ENCODE peak calls at places on chromosomes 6 and 20, in nine cellular contexts. X is stomach, I is GM12892, L is breast epithelium, P is endothelial cell of umbilical vein, V is upper lobe of left lung, H is HCT116, Z is HepG2, D is transverse colon. S is an unnamed sample.

GRCh38 chr6:11459002-11459658 is 78.4 kb upstream of the TMEM170B start:
- DNase-seq in X (no peak), I (no peak), L (no peak), P (no peak), V (no peak), H (no peak), Z (no peak), D (no peak), S (no peak)

GRCh38 chr6:104784884-104785283 is 74.8 kb downstream of the HACE1 start:
- DNase-seq in X (no peak), I (no peak), L (no peak), P (peak), V (no peak), H (no peak), Z (no peak), D (no peak), S (no peak)

GRCh38 chr6:55794136-55794812 is 81.1 kb downstream of the BMP5 start:
- DNase-seq in X (no peak), I (no peak), L (no peak), P (peak), V (no peak), H (no peak), Z (no peak), D (no peak), S (no peak)

GRCh38 chr6:127520061-127520460 is 926 bp upstream of the MTCL3 start:
- DNase-seq in X (no peak), I (no peak), L (no peak), P (no peak), V (no peak), H (no peak), Z (no peak), D (no peak), S (no peak)

GRCh38 chr20:51175724-51176123 is 152.8 kb upstream of the KCNG1 start:
- DNase-seq in X (no peak), I (no peak), L (no peak), P (no peak), V (no peak), H (no peak), Z (no peak), D (no peak), S (no peak)

GRCh38 chr6:46138281-46138680 is 8.5 kb downstream of the ENPP4 start:
- DNase-seq in X (no peak), I (no peak), L (no peak), P (no peak), V (no peak), H (no peak), Z (no peak), D (no peak), S (no peak)

GRCh38 chr6:129312865-129313264 is 397.1 kb downstream of the ARHGAP18 start:
- DNase-seq in X (no peak), I (no peak), L (no peak), P (no peak), V (no peak), H (peak), Z (no peak), D (no peak), S (no peak)

GRCh38 chr6:46491201-46491788 is at the start of gene RCAN2:
- DNase-seq in X (peak), I (peak), L (peak), P (peak), V (peak), H (peak), Z (peak), D (peak), S (peak)

GRCh38 chr6:73394577-73395354 is at the start of gene DDX43:
- DNase-seq in X (no peak), I (no peak), L (peak), P (peak), V (peak), H (no peak), Z (no peak), D (peak), S (peak)

GRCh38 chr6:17418281-17419188 is 25.1 kb downstream of the CAP2 start:
- DNase-seq in X (no peak), I (no peak), L (no peak), P (no peak), V (no peak), H (no peak), Z (no peak), D (no peak), S (no peak)

GRCh38 chr20:54148947-54149764 is 24.6 kb downstream of the CYP24A1 start:
- DNase-seq in X (no peak), I (no peak), L (no peak), P (no peak), V (no peak), H (peak), Z (peak), D (peak), S (no peak)

GRCh38 chr6:77326029-77326428 is 137.3 kb downstream of the HTR1B start:
- DNase-seq in X (no peak), I (no peak), L (no peak), P (no peak), V (no peak), H (no peak), Z (no peak), D (no peak), S (no peak)

GRCh38 chr20:62796699-62797491 is 622 bp downstream of the MRGBP start:
- DNase-seq in X (no peak), I (no peak), L (no peak), P (no peak), V (peak), H (no peak), Z (no peak), D (no peak), S (no peak)

GRCh38 chr20:10502098-10502526 is 67.0 kb downstream of the SLX4IP start:
- DNase-seq in X (no peak), I (no peak), L (no peak), P (no peak), V (no peak), H (no peak), Z (no peak), D (no peak), S (no peak)

GRCh38 chr6:144055121-144055931 is 40.0 kb downstream of the SF3B5 start:
- DNase-seq in X (no peak), I (no peak), L (no peak), P (no peak), V (no peak), H (no peak), Z (no peak), D (no peak), S (no peak)

GRCh38 chr6:19837511-19838441 is 606 bp downstream of the ID4 start:
- DNase-seq in X (peak), I (no peak), L (peak), P (peak), V (peak), H (no peak), Z (peak), D (peak), S (no peak)

GRCh38 chr6:40997256-40997957 is 41.6 kb downstream of the UNC5CL start:
- DNase-seq in X (peak), I (no peak), L (no peak), P (peak), V (no peak), H (peak), Z (peak), D (peak), S (no peak)

DNA sequence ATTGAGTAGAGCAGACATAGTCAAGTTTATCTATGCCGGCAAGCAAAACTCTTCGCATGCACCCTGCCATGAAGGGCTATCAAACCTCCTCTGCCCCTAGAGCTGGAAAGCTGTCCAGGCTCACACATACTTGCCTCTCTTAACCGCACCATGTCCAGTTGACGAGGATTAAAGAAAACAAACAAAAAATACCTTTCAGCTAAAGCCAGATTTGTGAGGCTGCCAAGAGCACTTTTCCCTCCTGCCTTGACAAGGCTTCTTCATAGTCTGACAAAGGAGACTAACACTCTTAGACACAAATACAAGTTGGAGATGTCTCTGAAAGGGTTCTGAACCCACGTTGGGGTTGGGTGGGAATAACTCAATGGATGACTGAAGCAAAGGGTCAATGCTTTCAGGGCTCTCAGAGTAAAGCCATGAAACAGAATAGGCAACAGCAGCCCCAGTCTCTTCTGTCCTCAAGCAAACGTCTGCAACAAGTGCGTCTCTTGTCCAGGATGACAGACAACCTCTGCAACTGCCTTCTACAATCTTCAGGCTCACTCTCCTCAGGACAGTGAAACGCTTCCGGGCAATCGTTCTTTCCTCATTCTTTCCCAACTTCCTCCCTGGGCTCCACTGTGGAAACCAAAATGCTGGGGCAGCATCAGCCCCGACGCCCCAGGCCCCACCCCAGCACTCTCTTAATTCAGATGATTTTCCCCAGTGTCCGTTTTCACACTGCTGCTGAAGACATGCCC is 57.8 kb downstream of the AGPAT4 start:
- DNase-seq in X (no peak), I (no peak), L (no peak), P (no peak), V (no peak), H (no peak), Z (no peak), D (no peak), S (no peak)
- TF ChIP-seq POLR2A in X (no peak), I (no peak), L (no peak), P (no peak), V (peak), H (no peak), Z (no peak), D (no peak), S (no peak)

DNA sequence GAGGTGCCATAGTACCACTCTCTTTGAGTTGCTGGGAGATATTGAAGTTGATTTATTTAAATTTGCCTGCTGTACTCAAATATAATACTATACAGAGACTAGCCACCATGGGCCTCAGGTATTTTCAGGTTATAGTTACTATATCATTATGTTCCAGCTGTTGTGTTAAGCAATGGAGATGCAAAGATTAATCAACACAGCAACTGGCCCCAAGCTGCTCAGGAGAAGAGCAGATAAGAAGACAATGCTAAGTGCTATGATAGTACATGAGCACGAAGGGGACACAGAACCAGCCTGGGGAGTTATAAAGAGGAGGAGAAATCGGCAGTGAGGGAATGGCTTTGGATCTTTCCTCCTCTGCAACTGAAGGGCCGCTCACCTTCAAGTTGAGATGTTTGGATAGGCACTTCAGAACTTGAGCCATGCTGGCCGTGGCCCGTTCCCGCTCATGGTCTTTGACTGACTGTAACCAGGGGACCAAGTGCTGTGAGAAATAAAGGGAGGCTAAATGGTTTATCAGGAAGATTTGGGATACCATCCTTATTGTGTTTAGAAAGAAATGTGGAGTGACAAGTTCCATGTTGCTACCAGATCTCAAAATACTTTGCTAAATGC is 24.3 kb upstream of the RPN2 start:
- DNase-seq in X (no peak), I (no peak), L (no peak), P (no peak), V (no peak), H (no peak), Z (no peak), D (no peak), S (no peak)
- TF ChIP-seq POLR2AphosphoS5 in X (no peak), I (no peak), L (no peak), P (no peak), V (no peak), H (no peak), Z (no peak), D (no peak), S (no peak)

DNA sequence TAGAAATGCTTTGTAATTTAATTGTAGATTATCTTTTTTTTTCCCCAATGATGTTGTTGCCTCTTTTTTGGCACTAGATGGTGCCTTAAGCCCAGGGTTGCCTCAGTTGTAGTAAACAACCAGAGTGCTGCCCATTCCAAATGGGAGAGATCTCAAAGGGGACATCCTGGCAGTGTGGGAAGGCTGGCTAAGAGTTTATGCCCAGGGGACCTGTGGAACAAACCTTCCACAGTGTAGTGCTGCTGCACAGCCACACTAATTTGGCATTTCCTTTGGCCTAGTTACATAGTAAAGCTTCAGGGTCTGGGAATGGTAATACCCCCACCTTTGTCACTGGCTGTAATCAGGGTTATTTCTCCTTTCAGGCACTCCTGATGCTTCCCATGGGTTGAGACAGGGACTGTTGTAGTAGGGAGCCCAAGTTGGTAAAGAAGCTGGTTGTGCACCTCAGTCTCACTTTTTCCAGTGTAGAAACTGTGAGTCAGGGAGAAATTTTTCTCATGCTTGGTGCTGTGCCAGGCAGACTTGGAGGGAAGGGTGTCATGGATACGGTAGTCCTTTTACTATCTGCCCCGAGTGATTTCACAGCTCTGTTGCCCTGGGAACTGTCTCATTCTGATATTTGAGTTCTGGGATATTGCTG is 177.8 kb upstream of the ECI2 start:
- DNase-seq in X (no peak), I (no peak), L (no peak), P (peak), V (no peak), H (peak), Z (no peak), D (peak), S (no peak)
- TF ChIP-seq POLR2A in X (no peak), I (no peak), L (no peak), P (no peak), V (no peak), H (no peak), Z (no peak), D (no peak), S (no peak)

GRCh38 chr6:165184192-165184979 is 125.0 kb downstream of the C6orf118 start:
- DNase-seq in X (no peak), I (no peak), L (no peak), P (no peak), V (no peak), H (no peak), Z (no peak), D (no peak), S (no peak)

GRCh38 chr6:165183496-165184140 is 125.8 kb downstream of the C6orf118 start:
- DNase-seq in X (no peak), I (no peak), L (no peak), P (no peak), V (no peak), H (no peak), Z (no peak), D (no peak), S (no peak)

GRCh38 chr6:165181951-165182414 is 127.4 kb downstream of the C6orf118 start:
- DNase-seq in X (no peak), I (no peak), L (no peak), P (no peak), V (no peak), H (no peak), Z (no peak), D (no peak), S (no peak)

GRCh38 chr6:165186041-165186440 is 123.4 kb downstream of the C6orf118 start:
- DNase-seq in X (no peak), I (no peak), L (no peak), P (no peak), V (peak), H (no peak), Z (no peak), D (no peak), S (no peak)

GRCh38 chr6:165183071-165183470 is 126.3 kb downstream of the C6orf118 start:
- DNase-seq in X (no peak), I (no peak), L (no peak), P (no peak), V (no peak), H (no peak), Z (no peak), D (no peak), S (no peak)
- TF ChIP-seq POLR2AphosphoS5 in X (no peak), I (no peak), L (no peak), P (no peak), V (no peak), H (no peak), Z (no peak), D (no peak), S (no peak)

GRCh38 chr6:134014588-134015137 is 37.8 kb downstream of the SLC2A12 start:
- DNase-seq in X (no peak), I (no peak), L (no peak), P (no peak), V (no peak), H (no peak), Z (no peak), D (no peak), S (no peak)

GRCh38 chr6:134020071-134020470 is 32.4 kb downstream of the SLC2A12 start:
- DNase-seq in X (no peak), I (no peak), L (no peak), P (no peak), V (no peak), H (no peak), Z (no peak), D (no peak), S (no peak)

GRCh38 chr6:134020543-134020942 is 31.9 kb downstream of the SLC2A12 start:
- DNase-seq in X (no peak), I (no peak), L (no peak), P (no peak), V (no peak), H (no peak), Z (no peak), D (no peak), S (no peak)

GRCh38 chr6:134016558-134016814 is 35.9 kb downstream of the SLC2A12 start:
- DNase-seq in X (no peak), I (no peak), L (no peak), P (no peak), V (no peak), H (no peak), Z (no peak), D (no peak), S (no peak)

GRCh38 chr6:134015719-134016557 is 36.5 kb downstream of the SLC2A12 start:
- DNase-seq in X (no peak), I (no peak), L (no peak), P (no peak), V (no peak), H (no peak), Z (no peak), D (no peak), S (no peak)
- TF ChIP-seq POLR2A in X (no peak), I (no peak), L (no peak), P (no peak), V (no peak), H (no peak), Z (no peak), D (no peak), S (no peak)

GRCh38 chr6:33072508-33073100 is 845 bp downstream of the HLA-DPA1 start:
- DNase-seq in X (no peak), I (no peak), L (no peak), P (no peak), V (no peak), H (no peak), Z (no peak), D (no peak), S (no peak)

GRCh38 chr6:33075208-33075567 is 602 bp upstream of the HLA-DPB1 start:
- DNase-seq in X (no peak), I (no peak), L (no peak), P (no peak), V (no peak), H (no peak), Z (no peak), D (no peak), S (no peak)

GRCh38 chr6:33075568-33076405 is at the start of gene HLA-DPB1:
- DNase-seq in X (no peak), I (peak), L (no peak), P (peak), V (no peak), H (peak), Z (peak), D (no peak), S (peak)

GRCh38 chr6:33071579-33071978 is 1.9 kb downstream of the HLA-DPA1 start:
- DNase-seq in X (no peak), I (no peak), L (no peak), P (no peak), V (no peak), H (no peak), Z (no peak), D (no peak), S (no peak)

GRCh38 chr6:33073431-33073871 is at the start of gene HLA-DPA1:
- DNase-seq in X (peak), I (peak), L (no peak), P (no peak), V (no peak), H (peak), Z (no peak), D (peak), S (peak)
- TF ChIP-seq POLR2AphosphoS5 in X (peak), I (peak), L (peak), P (no peak), V (peak), H (no peak), Z (no peak), D (peak), S (peak)

S was measured in spleen.